ENCODE peak calls at places on chromosomes 5 and 9, in eight cellular contexts. One of them, this sample, is unnamed.

GRCh38 chr5:5602554-5602953 is 180.1 kb downstream of the ICE1 start:
- DNase-seq in stimulated activated CD4-positive, alpha-beta T cell treated with anti-CD3 and anti-CD28 coated beads, Interleukin-4, amount 100 ng/mL, for 4 hours: no peak
- DNase-seq in retina: no peak
- DNase-seq in Caki2: no peak
- DNase-seq in brain microvascular endothelial cell: no peak
- DNase-seq in glutamatergic neuron: no peak
- DNase-seq in endothelial cell: no peak
- DNase-seq in transverse colon: no peak
- DNase-seq in this sample: no peak

GRCh38 chr9:2740616-2741015 is 23.3 kb downstream of the KCNV2 start:
- DNase-seq in stimulated activated CD4-positive, alpha-beta T cell treated with anti-CD3 and anti-CD28 coated beads, Interleukin-4, amount 100 ng/mL, for 4 hours: no peak
- DNase-seq in retina: no peak
- DNase-seq in Caki2: no peak
- DNase-seq in brain microvascular endothelial cell: peak
- DNase-seq in glutamatergic neuron: no peak
- DNase-seq in endothelial cell: no peak
- DNase-seq in transverse colon: no peak
- DNase-seq in this sample: no peak

GRCh38 chr9:16925426-16925825 is 55.0 kb upstream of the BNC2 start:
- DNase-seq in stimulated activated CD4-positive, alpha-beta T cell treated with anti-CD3 and anti-CD28 coated beads, Interleukin-4, amount 100 ng/mL, for 4 hours: no peak
- DNase-seq in retina: no peak
- DNase-seq in Caki2: no peak
- DNase-seq in brain microvascular endothelial cell: peak
- DNase-seq in glutamatergic neuron: no peak
- DNase-seq in endothelial cell: no peak
- DNase-seq in transverse colon: no peak
- DNase-seq in this sample: no peak

GRCh38 chr9:93083592-93084470 is 12.2 kb upstream of the CARD19 start:
- DNase-seq in stimulated activated CD4-positive, alpha-beta T cell treated with anti-CD3 and anti-CD28 coated beads, Interleukin-4, amount 100 ng/mL, for 4 hours: no peak
- DNase-seq in retina: no peak
- DNase-seq in Caki2: no peak
- DNase-seq in brain microvascular endothelial cell: no peak
- DNase-seq in glutamatergic neuron: no peak
- DNase-seq in endothelial cell: no peak
- DNase-seq in transverse colon: no peak
- DNase-seq in this sample: no peak

GRCh38 chr9:136133191-136133958 is 14.7 kb upstream of the TMEM250 start:
- DNase-seq in stimulated activated CD4-positive, alpha-beta T cell treated with anti-CD3 and anti-CD28 coated beads, Interleukin-4, amount 100 ng/mL, for 4 hours: no peak
- DNase-seq in retina: peak
- DNase-seq in Caki2: no peak
- DNase-seq in brain microvascular endothelial cell: no peak
- DNase-seq in glutamatergic neuron: peak
- DNase-seq in endothelial cell: peak
- DNase-seq in transverse colon: no peak
- DNase-seq in this sample: no peak

GRCh38 chr9:16628421-16628820 is 242.0 kb downstream of the BNC2 start:
- DNase-seq in stimulated activated CD4-positive, alpha-beta T cell treated with anti-CD3 and anti-CD28 coated beads, Interleukin-4, amount 100 ng/mL, for 4 hours: no peak
- DNase-seq in retina: no peak
- DNase-seq in Caki2: no peak
- DNase-seq in brain microvascular endothelial cell: peak
- DNase-seq in glutamatergic neuron: no peak
- DNase-seq in endothelial cell: no peak
- DNase-seq in transverse colon: no peak
- DNase-seq in this sample: no peak

GRCh38 chr9:15317836-15318235 is 10.8 kb upstream of the TTC39B start:
- DNase-seq in stimulated activated CD4-positive, alpha-beta T cell treated with anti-CD3 and anti-CD28 coated beads, Interleukin-4, amount 100 ng/mL, for 4 hours: no peak
- DNase-seq in retina: no peak
- DNase-seq in Caki2: no peak
- DNase-seq in brain microvascular endothelial cell: peak
- DNase-seq in glutamatergic neuron: no peak
- DNase-seq in endothelial cell: no peak
- DNase-seq in transverse colon: no peak
- DNase-seq in this sample: no peak

GRCh38 chr5:150113047-150113744 is 26.8 kb upstream of the CSF1R start:
- DNase-seq in stimulated activated CD4-positive, alpha-beta T cell treated with anti-CD3 and anti-CD28 coated beads, Interleukin-4, amount 100 ng/mL, for 4 hours: no peak
- DNase-seq in retina: no peak
- DNase-seq in Caki2: no peak
- DNase-seq in brain microvascular endothelial cell: no peak
- DNase-seq in glutamatergic neuron: no peak
- DNase-seq in endothelial cell: no peak
- DNase-seq in transverse colon: no peak
- DNase-seq in this sample: no peak

GRCh38 chr9:134396258-134396742 is 70.0 kb downstream of the RXRA start:
- DNase-seq in stimulated activated CD4-positive, alpha-beta T cell treated with anti-CD3 and anti-CD28 coated beads, Interleukin-4, amount 100 ng/mL, for 4 hours: peak
- DNase-seq in retina: no peak
- DNase-seq in Caki2: no peak
- DNase-seq in brain microvascular endothelial cell: no peak
- DNase-seq in glutamatergic neuron: no peak
- DNase-seq in endothelial cell: no peak
- DNase-seq in transverse colon: peak
- DNase-seq in this sample: no peak

GRCh38 chr5:112208699-112209615 is 210.1 kb downstream of the EPB41L4A start:
- DNase-seq in stimulated activated CD4-positive, alpha-beta T cell treated with anti-CD3 and anti-CD28 coated beads, Interleukin-4, amount 100 ng/mL, for 4 hours: no peak
- DNase-seq in retina: no peak
- DNase-seq in Caki2: peak
- DNase-seq in brain microvascular endothelial cell: no peak
- DNase-seq in glutamatergic neuron: peak
- DNase-seq in endothelial cell: no peak
- DNase-seq in transverse colon: no peak
- DNase-seq in this sample: no peak

GRCh38 chr5:134813407-134813806 is 32.4 kb upstream of the C5orf24 start:
- DNase-seq in stimulated activated CD4-positive, alpha-beta T cell treated with anti-CD3 and anti-CD28 coated beads, Interleukin-4, amount 100 ng/mL, for 4 hours: no peak
- DNase-seq in retina: no peak
- DNase-seq in Caki2: no peak
- DNase-seq in brain microvascular endothelial cell: no peak
- DNase-seq in glutamatergic neuron: no peak
- DNase-seq in endothelial cell: no peak
- DNase-seq in transverse colon: no peak
- DNase-seq in this sample: no peak

GRCh38 chr5:68225911-68226563 is 10.5 kb downstream of the PIK3R1 start:
- DNase-seq in stimulated activated CD4-positive, alpha-beta T cell treated with anti-CD3 and anti-CD28 coated beads, Interleukin-4, amount 100 ng/mL, for 4 hours: no peak
- DNase-seq in retina: no peak
- DNase-seq in Caki2: no peak
- DNase-seq in brain microvascular endothelial cell: no peak
- DNase-seq in glutamatergic neuron: no peak
- DNase-seq in endothelial cell: no peak
- DNase-seq in transverse colon: peak
- DNase-seq in this sample: no peak

GRCh38 chr9:4062966-4063365 is 236.9 kb downstream of the GLIS3 start:
- DNase-seq in stimulated activated CD4-positive, alpha-beta T cell treated with anti-CD3 and anti-CD28 coated beads, Interleukin-4, amount 100 ng/mL, for 4 hours: no peak
- DNase-seq in retina: no peak
- DNase-seq in Caki2: no peak
- DNase-seq in brain microvascular endothelial cell: peak
- DNase-seq in glutamatergic neuron: no peak
- DNase-seq in endothelial cell: no peak
- DNase-seq in transverse colon: no peak
- DNase-seq in this sample: no peak

GRCh38 chr5:15056988-15057592 is 185.5 kb upstream of the ANKH start:
- DNase-seq in stimulated activated CD4-positive, alpha-beta T cell treated with anti-CD3 and anti-CD28 coated beads, Interleukin-4, amount 100 ng/mL, for 4 hours: no peak
- DNase-seq in retina: no peak
- DNase-seq in Caki2: no peak
- DNase-seq in brain microvascular endothelial cell: no peak
- DNase-seq in glutamatergic neuron: no peak
- DNase-seq in endothelial cell: no peak
- DNase-seq in transverse colon: no peak
- DNase-seq in this sample: no peak

GRCh38 chr9:127194881-127195713 is 69.5 kb upstream of the GARNL3 start:
- DNase-seq in stimulated activated CD4-positive, alpha-beta T cell treated with anti-CD3 and anti-CD28 coated beads, Interleukin-4, amount 100 ng/mL, for 4 hours: no peak
- DNase-seq in retina: no peak
- DNase-seq in Caki2: peak
- DNase-seq in brain microvascular endothelial cell: no peak
- DNase-seq in glutamatergic neuron: peak
- DNase-seq in endothelial cell: no peak
- DNase-seq in transverse colon: no peak
- DNase-seq in this sample: no peak

GRCh38 chr9:83538172-83538889 is at the start of gene FRMD3:
- DNase-seq in stimulated activated CD4-positive, alpha-beta T cell treated with anti-CD3 and anti-CD28 coated beads, Interleukin-4, amount 100 ng/mL, for 4 hours: no peak
- DNase-seq in retina: peak
- DNase-seq in Caki2: peak
- DNase-seq in brain microvascular endothelial cell: peak
- DNase-seq in glutamatergic neuron: peak
- DNase-seq in endothelial cell: peak
- DNase-seq in transverse colon: peak
- DNase-seq in this sample: peak

GRCh38 chr5:112876362-112876761 is 15.3 kb downstream of the SRP19 start:
- DNase-seq in stimulated activated CD4-positive, alpha-beta T cell treated with anti-CD3 and anti-CD28 coated beads, Interleukin-4, amount 100 ng/mL, for 4 hours: no peak
- DNase-seq in retina: no peak
- DNase-seq in Caki2: no peak
- DNase-seq in brain microvascular endothelial cell: no peak
- DNase-seq in glutamatergic neuron: no peak
- DNase-seq in endothelial cell: no peak
- DNase-seq in transverse colon: no peak
- DNase-seq in this sample: no peak

GRCh38 chr5:154529282-154529681 is 51.3 kb upstream of the HAND1 start:
- DNase-seq in stimulated activated CD4-positive, alpha-beta T cell treated with anti-CD3 and anti-CD28 coated beads, Interleukin-4, amount 100 ng/mL, for 4 hours: no peak
- DNase-seq in retina: no peak
- DNase-seq in Caki2: no peak
- DNase-seq in brain microvascular endothelial cell: no peak
- DNase-seq in glutamatergic neuron: no peak
- DNase-seq in endothelial cell: no peak
- DNase-seq in transverse colon: no peak
- DNase-seq in this sample: no peak

GRCh38 chr5:18653216-18653752 is 1019.0 kb downstream of the TAF11L14 start:
- DNase-seq in stimulated activated CD4-positive, alpha-beta T cell treated with anti-CD3 and anti-CD28 coated beads, Interleukin-4, amount 100 ng/mL, for 4 hours: no peak
- DNase-seq in retina: no peak
- DNase-seq in Caki2: no peak
- DNase-seq in brain microvascular endothelial cell: no peak
- DNase-seq in glutamatergic neuron: no peak
- DNase-seq in endothelial cell: no peak
- DNase-seq in transverse colon: no peak
- DNase-seq in this sample: no peak

GRCh38 chr5:157126-157715 is 34.1 kb upstream of the LRRC14B start:
- DNase-seq in stimulated activated CD4-positive, alpha-beta T cell treated with anti-CD3 and anti-CD28 coated beads, Interleukin-4, amount 100 ng/mL, for 4 hours: no peak
- DNase-seq in retina: no peak
- DNase-seq in Caki2: no peak
- DNase-seq in brain microvascular endothelial cell: no peak
- DNase-seq in glutamatergic neuron: no peak
- DNase-seq in endothelial cell: no peak
- DNase-seq in transverse colon: no peak
- DNase-seq in this sample: no peak

GRCh38 chr9:78396087-78396486 is 99.2 kb downstream of the PSAT1 start:
- DNase-seq in stimulated activated CD4-positive, alpha-beta T cell treated with anti-CD3 and anti-CD28 coated beads, Interleukin-4, amount 100 ng/mL, for 4 hours: no peak
- DNase-seq in retina: no peak
- DNase-seq in Caki2: no peak
- DNase-seq in brain microvascular endothelial cell: no peak
- DNase-seq in glutamatergic neuron: no peak
- DNase-seq in endothelial cell: no peak
- DNase-seq in transverse colon: no peak
- DNase-seq in this sample: no peak

GRCh38 chr5:140114341-140115185 is 654 bp downstream of the PURA start:
- DNase-seq in stimulated activated CD4-positive, alpha-beta T cell treated with anti-CD3 and anti-CD28 coated beads, Interleukin-4, amount 100 ng/mL, for 4 hours: peak
- DNase-seq in retina: peak
- DNase-seq in Caki2: peak
- DNase-seq in brain microvascular endothelial cell: peak
- DNase-seq in glutamatergic neuron: peak
- DNase-seq in endothelial cell: peak
- DNase-seq in transverse colon: peak
- DNase-seq in this sample: peak

GRCh38 chr5:151196556-151197290 is 27.2 kb downstream of the CCDC69 start:
- DNase-seq in stimulated activated CD4-positive, alpha-beta T cell treated with anti-CD3 and anti-CD28 coated beads, Interleukin-4, amount 100 ng/mL, for 4 hours: no peak
- DNase-seq in retina: no peak
- DNase-seq in Caki2: no peak
- DNase-seq in brain microvascular endothelial cell: no peak
- DNase-seq in glutamatergic neuron: no peak
- DNase-seq in endothelial cell: no peak
- DNase-seq in transverse colon: no peak
- DNase-seq in this sample: no peak

GRCh38 chr5:133405275-133406034 is 206.9 kb downstream of the FSTL4 start:
- DNase-seq in stimulated activated CD4-positive, alpha-beta T cell treated with anti-CD3 and anti-CD28 coated beads, Interleukin-4, amount 100 ng/mL, for 4 hours: no peak
- DNase-seq in retina: no peak
- DNase-seq in Caki2: no peak
- DNase-seq in brain microvascular endothelial cell: no peak
- DNase-seq in glutamatergic neuron: no peak
- DNase-seq in endothelial cell: no peak
- DNase-seq in transverse colon: no peak
- DNase-seq in this sample: no peak

GRCh38 chr5:143135832-143136551 is 267.5 kb downstream of the NR3C1 start:
- DNase-seq in stimulated activated CD4-positive, alpha-beta T cell treated with anti-CD3 and anti-CD28 coated beads, Interleukin-4, amount 100 ng/mL, for 4 hours: no peak
- DNase-seq in retina: peak
- DNase-seq in Caki2: no peak
- DNase-seq in brain microvascular endothelial cell: peak
- DNase-seq in glutamatergic neuron: no peak
- DNase-seq in endothelial cell: no peak
- DNase-seq in transverse colon: no peak
- DNase-seq in this sample: no peak